ENCODE peak calls at places on chromosome 1, in eight cellular contexts. One of them, this sample, is unnamed.
A peak's percentile ranks its signal among the peaks of the same experiment; 100 is the strongest.

GRCh38 chr1:217540321-217540720 is 90.6 kb downstream of the GPATCH2 start:
- DNase-seq in A549: no peak
- DNase-seq in body of pancreas: no peak
- DNase-seq in IMR-90: no peak
- DNase-seq in mesenchymal stem cell: no peak
- DNase-seq in uterus: no peak
- DNase-seq in naive thymus-derived CD4-positive, alpha-beta T cell: no peak
- DNase-seq in thoracic aorta: no peak
- DNase-seq in this sample: no peak

GRCh38 chr1:55640708-55641473 is 425.7 kb upstream of the USP24 start:
- DNase-seq in uterus: peak; percentile 45
- DNase-seq in body of pancreas: peak; percentile 43
- DNase-seq in naive thymus-derived CD4-positive, alpha-beta T cell: peak; percentile 44
- DNase-seq in thoracic aorta: no peak
- DNase-seq in IMR-90: no peak
- DNase-seq in A549: no peak
- DNase-seq in mesenchymal stem cell: peak; percentile 15
- DNase-seq in this sample: peak; percentile 37

GRCh38 chr1:38745476-38746410 is 113.8 kb downstream of the RRAGC start:
- DNase-seq in naive thymus-derived CD4-positive, alpha-beta T cell: no peak
- DNase-seq in thoracic aorta: no peak
- DNase-seq in body of pancreas: no peak
- DNase-seq in IMR-90: no peak
- DNase-seq in mesenchymal stem cell: no peak
- DNase-seq in uterus: no peak
- DNase-seq in A549: no peak
- DNase-seq in this sample: no peak

GRCh38 chr1:212873518-212873917 is 15.4 kb downstream of the FLVCR1 start:
- DNase-seq in body of pancreas: no peak
- DNase-seq in IMR-90: no peak
- DNase-seq in A549: no peak
- DNase-seq in naive thymus-derived CD4-positive, alpha-beta T cell: no peak
- DNase-seq in mesenchymal stem cell: no peak
- DNase-seq in thoracic aorta: no peak
- DNase-seq in uterus: no peak
- DNase-seq in this sample: no peak

GRCh38 chr1:52632732-52633290 is at the start of gene SHISAL2A:
- DNase-seq in thoracic aorta: no peak
- DNase-seq in body of pancreas: peak; percentile 54
- DNase-seq in uterus: no peak
- DNase-seq in IMR-90: no peak
- DNase-seq in naive thymus-derived CD4-positive, alpha-beta T cell: peak; percentile 78
- DNase-seq in mesenchymal stem cell: no peak
- DNase-seq in A549: no peak
- DNase-seq in this sample: peak; percentile 59

GRCh38 chr1:58866578-58866977 is 82.7 kb upstream of the JUN start:
- DNase-seq in IMR-90: no peak
- DNase-seq in thoracic aorta: no peak
- DNase-seq in mesenchymal stem cell: no peak
- DNase-seq in naive thymus-derived CD4-positive, alpha-beta T cell: no peak
- DNase-seq in A549: no peak
- DNase-seq in body of pancreas: no peak
- DNase-seq in uterus: no peak
- DNase-seq in this sample: no peak

GRCh38 chr1:188941986-188942385 is 1535.7 kb downstream of the BRINP3 start:
- DNase-seq in naive thymus-derived CD4-positive, alpha-beta T cell: no peak
- DNase-seq in body of pancreas: no peak
- DNase-seq in mesenchymal stem cell: no peak
- DNase-seq in uterus: no peak
- DNase-seq in A549: no peak
- DNase-seq in thoracic aorta: no peak
- DNase-seq in IMR-90: no peak
- DNase-seq in this sample: no peak

GRCh38 chr1:41935226-41935625 is 16.5 kb upstream of the HIVEP3 start:
- DNase-seq in thoracic aorta: no peak
- DNase-seq in body of pancreas: no peak
- DNase-seq in mesenchymal stem cell: peak; percentile 23
- DNase-seq in uterus: no peak
- DNase-seq in IMR-90: peak; percentile 34
- DNase-seq in A549: no peak
- DNase-seq in naive thymus-derived CD4-positive, alpha-beta T cell: no peak
- DNase-seq in this sample: no peak

GRCh38 chr1:37096523-37096922 is 62.2 kb upstream of the GRIK3 start:
- DNase-seq in mesenchymal stem cell: no peak
- DNase-seq in thoracic aorta: no peak
- DNase-seq in IMR-90: no peak
- DNase-seq in uterus: no peak
- DNase-seq in naive thymus-derived CD4-positive, alpha-beta T cell: no peak
- DNase-seq in A549: peak; percentile 4
- DNase-seq in body of pancreas: no peak
- DNase-seq in this sample: no peak

GRCh38 chr1:113072141-113072756 is 749 bp upstream of the LRIG2 start:
- DNase-seq in IMR-90: no peak
- DNase-seq in body of pancreas: no peak
- DNase-seq in A549: no peak
- DNase-seq in thoracic aorta: no peak
- DNase-seq in uterus: no peak
- DNase-seq in mesenchymal stem cell: no peak
- DNase-seq in naive thymus-derived CD4-positive, alpha-beta T cell: no peak
- DNase-seq in this sample: no peak
- H3K4me3 ChIP-seq in IMR-90: peak overlapping the region; percentile 85
- H3K4me3 ChIP-seq in body of pancreas: peak overlapping the region; percentile 85
- H3K4me3 ChIP-seq in A549: peak overlapping the region; percentile 94
- H3K4me3 ChIP-seq in thoracic aorta: peak overlapping the region; percentile 91
- H3K4me3 ChIP-seq in uterus: peak overlapping the region; percentile 80
- H3K4me3 ChIP-seq in mesenchymal stem cell: peak overlapping the region; percentile 99
- H3K4me3 ChIP-seq in naive thymus-derived CD4-positive, alpha-beta T cell: peak overlapping the region; percentile 83
- H3K4me3 ChIP-seq in this sample: peak overlapping the region; percentile 84

DNA sequence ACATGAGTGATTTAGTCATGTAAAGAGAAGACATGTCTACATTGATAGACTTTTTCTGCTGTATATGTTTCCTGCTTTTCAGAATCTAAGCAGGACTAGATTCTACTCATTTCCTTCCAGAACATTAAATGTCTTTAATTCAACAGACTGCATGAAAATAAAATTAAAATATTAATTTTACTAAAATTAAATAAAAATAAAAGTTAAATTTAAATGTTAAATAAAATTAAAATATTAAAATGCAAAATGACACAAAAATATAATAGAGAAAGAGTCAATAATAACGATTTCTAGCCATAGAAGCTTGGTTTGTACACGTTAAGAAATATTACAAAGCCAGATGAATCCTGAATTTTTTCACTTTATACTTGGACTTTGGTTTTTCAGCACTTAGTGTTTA is 552.8 kb upstream of the NR5A2 start:
- DNase-seq in thoracic aorta: no peak
- DNase-seq in mesenchymal stem cell: no peak
- DNase-seq in uterus: no peak
- DNase-seq in naive thymus-derived CD4-positive, alpha-beta T cell: no peak
- DNase-seq in body of pancreas: no peak
- DNase-seq in A549: no peak
- DNase-seq in IMR-90: no peak
- DNase-seq in this sample: no peak
- H3K4me1 ChIP-seq in thoracic aorta: no peaks in the 10 kb centered on the region
- H3K4me1 ChIP-seq in mesenchymal stem cell: no peaks in the 10 kb centered on the region
- H3K4me1 ChIP-seq in uterus: no peaks in the 10 kb centered on the region
- H3K4me1 ChIP-seq in naive thymus-derived CD4-positive, alpha-beta T cell: no peaks in the 10 kb centered on the region
- H3K4me1 ChIP-seq in body of pancreas: no peaks in the 10 kb centered on the region
- H3K4me1 ChIP-seq in A549: no peaks in the 10 kb centered on the region
- H3K4me1 ChIP-seq in IMR-90: no peaks in the 10 kb centered on the region
- H3K4me1 ChIP-seq in this sample: no peaks in the 10 kb centered on the region

DNA sequence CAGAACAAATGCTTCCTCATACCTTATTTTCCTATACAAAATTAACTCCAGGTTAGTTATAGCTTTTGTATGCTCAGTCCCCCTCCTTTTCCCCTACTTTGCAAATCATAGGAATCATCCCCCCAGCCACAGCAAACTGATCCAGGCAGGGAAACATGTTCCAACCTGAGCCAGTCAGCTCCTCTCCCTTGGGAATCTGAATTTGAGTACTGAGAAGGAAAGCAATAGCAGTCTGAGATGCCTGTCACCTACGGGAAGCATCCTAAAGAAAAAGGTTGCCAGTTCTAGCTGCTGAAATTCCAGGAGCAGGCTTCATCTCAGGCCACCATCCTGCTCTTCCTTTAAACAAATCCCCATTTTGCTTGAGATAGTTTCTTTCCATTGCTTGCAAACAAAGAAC is 6.9 kb downstream of the ADSS2 start:
- DNase-seq in uterus: no peak
- DNase-seq in mesenchymal stem cell: peak; percentile 24
- DNase-seq in IMR-90: no peak
- DNase-seq in A549: no peak
- DNase-seq in naive thymus-derived CD4-positive, alpha-beta T cell: no peak
- DNase-seq in body of pancreas: no peak
- DNase-seq in thoracic aorta: no peak
- DNase-seq in this sample: no peak
- H3K27ac ChIP-seq in uterus: no peak overlapping the region
- H3K27ac ChIP-seq in mesenchymal stem cell: peak overlapping the region; percentile 78
- H3K27ac ChIP-seq in IMR-90: peak overlapping the region; percentile 65
- H3K27ac ChIP-seq in A549: no peak overlapping the region
- H3K27ac ChIP-seq in naive thymus-derived CD4-positive, alpha-beta T cell: no peak overlapping the region
- H3K27ac ChIP-seq in body of pancreas: no peak overlapping the region
- H3K27ac ChIP-seq in thoracic aorta: peak overlapping the region; percentile 49
- H3K27ac ChIP-seq in this sample: no peak overlapping the region

DNA sequence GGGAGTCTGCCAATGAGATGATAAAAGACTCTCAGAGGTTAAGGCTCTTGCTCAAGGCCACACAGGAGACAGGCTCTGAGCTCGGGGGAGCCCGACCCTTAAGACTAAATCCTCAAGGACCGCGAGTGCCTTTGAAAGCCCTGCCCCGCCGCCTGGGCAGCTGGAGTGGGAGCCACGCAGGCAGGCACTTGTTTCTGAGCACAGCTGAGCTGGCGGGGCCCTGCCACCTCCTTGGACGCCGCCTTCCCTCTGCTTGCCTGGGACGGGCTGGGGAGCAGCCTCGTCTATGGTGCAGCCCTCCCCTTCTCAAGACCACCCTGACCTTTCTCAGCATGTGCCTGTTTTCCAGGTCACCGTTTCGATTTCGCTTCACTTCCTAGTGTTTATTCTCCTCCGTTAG is 169.3 kb downstream of the CAMTA1 start:
- DNase-seq in uterus: no peak
- DNase-seq in body of pancreas: no peak
- DNase-seq in A549: no peak
- DNase-seq in thoracic aorta: no peak
- DNase-seq in mesenchymal stem cell: no peak
- DNase-seq in IMR-90: no peak
- DNase-seq in naive thymus-derived CD4-positive, alpha-beta T cell: no peak
- DNase-seq in this sample: no peak
- H3K4me3 ChIP-seq in uterus: no peak overlapping the region
- H3K4me3 ChIP-seq in body of pancreas: no peak overlapping the region
- H3K4me3 ChIP-seq in A549: no peak overlapping the region
- H3K4me3 ChIP-seq in thoracic aorta: no peak overlapping the region
- H3K4me3 ChIP-seq in mesenchymal stem cell: no peak overlapping the region
- H3K4me3 ChIP-seq in IMR-90: no peak overlapping the region
- H3K4me3 ChIP-seq in naive thymus-derived CD4-positive, alpha-beta T cell: no peak overlapping the region
- H3K4me3 ChIP-seq in this sample: no peak overlapping the region

DNA sequence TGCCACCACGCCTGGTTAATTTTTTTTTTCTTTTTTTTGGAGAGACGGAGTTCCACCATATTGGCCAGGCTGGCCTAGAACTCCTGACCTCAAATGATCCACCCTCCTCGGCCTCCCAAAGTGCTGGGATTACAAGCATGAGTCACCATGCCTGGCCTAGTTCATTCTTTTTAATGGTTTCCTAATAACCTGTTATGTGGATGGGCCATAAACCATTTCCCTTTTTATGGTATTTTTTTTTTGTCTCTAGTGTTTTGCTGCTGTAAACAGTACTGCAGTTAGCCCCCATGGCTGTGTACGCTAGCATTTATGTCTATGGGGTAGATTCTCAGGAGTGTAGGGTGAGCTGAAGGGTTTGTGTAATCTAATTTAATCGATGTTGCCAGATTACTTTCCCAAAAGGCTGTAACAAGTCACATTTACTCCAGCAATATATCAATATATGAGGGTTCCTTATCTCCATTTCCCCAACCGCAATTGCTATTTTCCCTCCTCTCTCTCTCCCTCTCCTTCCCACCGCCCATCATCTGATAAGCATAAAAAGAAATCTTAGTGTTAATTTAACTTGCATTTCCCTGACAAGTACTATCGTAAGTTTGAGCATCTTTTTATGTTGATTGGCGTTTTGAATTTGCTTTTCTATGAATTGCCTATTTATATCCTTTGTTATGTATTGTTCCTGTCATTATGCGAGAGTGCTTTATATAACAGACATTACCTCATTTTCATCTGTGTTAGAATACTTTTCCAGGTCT is 28.7 kb downstream of the RCSD1 start:
- DNase-seq in thoracic aorta: no peak
- DNase-seq in uterus: peak; percentile 32
- DNase-seq in mesenchymal stem cell: peak; percentile 65
- DNase-seq in IMR-90: no peak
- DNase-seq in body of pancreas: no peak
- DNase-seq in naive thymus-derived CD4-positive, alpha-beta T cell: no peak
- DNase-seq in A549: no peak
- DNase-seq in this sample: no peak
- H3K4me1 ChIP-seq in thoracic aorta: peaks cover 42% of the 10 kb centered on the region
- H3K4me1 ChIP-seq in uterus: no peaks in the 10 kb centered on the region
- H3K4me1 ChIP-seq in mesenchymal stem cell: peaks cover 15% of the 10 kb centered on the region
- H3K4me1 ChIP-seq in IMR-90: peaks cover 12% of the 10 kb centered on the region
- H3K4me1 ChIP-seq in body of pancreas: no peaks in the 10 kb centered on the region
- H3K4me1 ChIP-seq in naive thymus-derived CD4-positive, alpha-beta T cell: peaks cover 21% of the 10 kb centered on the region
- H3K4me1 ChIP-seq in A549: peaks cover 29% of the 10 kb centered on the region
- H3K4me1 ChIP-seq in this sample: peaks cover 86% of the 10 kb centered on the region

GRCh38 chr1:35432231-35432630 is 125.0 kb downstream of the KIAA0319L start:
- DNase-seq in uterus: no peak
- DNase-seq in naive thymus-derived CD4-positive, alpha-beta T cell: no peak
- DNase-seq in mesenchymal stem cell: no peak
- DNase-seq in thoracic aorta: no peak
- DNase-seq in IMR-90: no peak
- DNase-seq in A549: no peak
- DNase-seq in body of pancreas: no peak
- DNase-seq in this sample: no peak

GRCh38 chr1:35428360-35428759 is 128.8 kb downstream of the KIAA0319L start:
- DNase-seq in uterus: no peak
- DNase-seq in thoracic aorta: no peak
- DNase-seq in mesenchymal stem cell: no peak
- DNase-seq in body of pancreas: no peak
- DNase-seq in naive thymus-derived CD4-positive, alpha-beta T cell: no peak
- DNase-seq in IMR-90: no peak
- DNase-seq in A549: no peak
- DNase-seq in this sample: no peak

GRCh38 chr1:35433714-35434113 is 123.5 kb downstream of the KIAA0319L start:
- DNase-seq in A549: no peak
- DNase-seq in naive thymus-derived CD4-positive, alpha-beta T cell: no peak
- DNase-seq in thoracic aorta: no peak
- DNase-seq in uterus: no peak
- DNase-seq in mesenchymal stem cell: no peak
- DNase-seq in IMR-90: no peak
- DNase-seq in body of pancreas: no peak
- DNase-seq in this sample: no peak

GRCh38 chr1:35431173-35431599 is 126.0 kb downstream of the KIAA0319L start:
- DNase-seq in mesenchymal stem cell: peak; percentile 91
- DNase-seq in A549: no peak
- DNase-seq in IMR-90: peak; percentile 74
- DNase-seq in naive thymus-derived CD4-positive, alpha-beta T cell: no peak
- DNase-seq in thoracic aorta: no peak
- DNase-seq in uterus: no peak
- DNase-seq in body of pancreas: no peak
- DNase-seq in this sample: no peak

GRCh38 chr1:35430762-35431161 is 126.4 kb downstream of the KIAA0319L start:
- DNase-seq in naive thymus-derived CD4-positive, alpha-beta T cell: no peak
- DNase-seq in uterus: no peak
- DNase-seq in IMR-90: no peak
- DNase-seq in A549: no peak
- DNase-seq in thoracic aorta: no peak
- DNase-seq in body of pancreas: no peak
- DNase-seq in mesenchymal stem cell: no peak
- DNase-seq in this sample: no peak
- H3K27ac ChIP-seq in naive thymus-derived CD4-positive, alpha-beta T cell: no peak overlapping the region
- H3K27ac ChIP-seq in uterus: no peak overlapping the region
- H3K27ac ChIP-seq in IMR-90: no peak overlapping the region
- H3K27ac ChIP-seq in A549: no peak overlapping the region
- H3K27ac ChIP-seq in thoracic aorta: no peak overlapping the region
- H3K27ac ChIP-seq in body of pancreas: no peak overlapping the region
- H3K27ac ChIP-seq in mesenchymal stem cell: no peak overlapping the region
- H3K27ac ChIP-seq in this sample: no peak overlapping the region

GRCh38 chr1:22453181-22453580 is 1.5 kb downstream of the ZBTB40 start:
- DNase-seq in IMR-90: no peak
- DNase-seq in body of pancreas: no peak
- DNase-seq in mesenchymal stem cell: no peak
- DNase-seq in A549: no peak
- DNase-seq in naive thymus-derived CD4-positive, alpha-beta T cell: no peak
- DNase-seq in thoracic aorta: no peak
- DNase-seq in uterus: no peak
- DNase-seq in this sample: no peak
- H3K4me3 ChIP-seq in IMR-90: no peak overlapping the region
- H3K4me3 ChIP-seq in body of pancreas: no peak overlapping the region
- H3K4me3 ChIP-seq in mesenchymal stem cell: peak overlapping the region; percentile 84
- H3K4me3 ChIP-seq in A549: peak overlapping the region; percentile 72
- H3K4me3 ChIP-seq in naive thymus-derived CD4-positive, alpha-beta T cell: no peak overlapping the region
- H3K4me3 ChIP-seq in thoracic aorta: peak overlapping the region; percentile 83
- H3K4me3 ChIP-seq in uterus: no peak overlapping the region
- H3K4me3 ChIP-seq in this sample: peak overlapping the region; percentile 71

This sample was measured in CD8-positive, alpha-beta T cell.